ENCODE peak calls at places on chromosomes 4 and X, in six cellular contexts. One of them, this sample, is unnamed.

GRCh38 chrX:69096963-69097362 is 68.3 kb downstream of the PJA1 start:
- DNase-seq in prostate gland: no peak
- DNase-seq in GM12892: no peak
- DNase-seq in GM12891: no peak
- DNase-seq in upper lobe of left lung: no peak
- DNase-seq in endothelial cell of umbilical vein: no peak
- DNase-seq in this sample: no peak

GRCh38 chr4:165394275-165394674 is 15.5 kb downstream of the CPE start:
- DNase-seq in prostate gland: no peak
- DNase-seq in upper lobe of left lung: no peak
- DNase-seq in endothelial cell of umbilical vein: peak
- DNase-seq in GM12891: no peak
- DNase-seq in GM12892: no peak
- DNase-seq in this sample: no peak

GRCh38 chrX:154354516-154354915 is 19.9 kb downstream of the FLNA start:
- DNase-seq in GM12891: no peak
- DNase-seq in GM12892: no peak
- DNase-seq in endothelial cell of umbilical vein: no peak
- DNase-seq in prostate gland: no peak
- DNase-seq in upper lobe of left lung: no peak
- DNase-seq in this sample: no peak

GRCh38 chr4:1171306-1172227 is 816 bp downstream of the SPON2 start:
- DNase-seq in upper lobe of left lung: peak
- DNase-seq in endothelial cell of umbilical vein: no peak
- DNase-seq in prostate gland: no peak
- DNase-seq in GM12892: no peak
- DNase-seq in GM12891: no peak
- DNase-seq in this sample: no peak

GRCh38 chrX:73214366-73215094 is at the start of gene NAP1L2:
- DNase-seq in endothelial cell of umbilical vein: peak
- DNase-seq in GM12891: no peak
- DNase-seq in prostate gland: peak
- DNase-seq in upper lobe of left lung: peak
- DNase-seq in GM12892: no peak
- DNase-seq in this sample: no peak

GRCh38 chrX:39058724-39059123 is 257.5 kb downstream of the MID1IP1 start:
- DNase-seq in prostate gland: no peak
- DNase-seq in endothelial cell of umbilical vein: no peak
- DNase-seq in upper lobe of left lung: no peak
- DNase-seq in GM12891: no peak
- DNase-seq in GM12892: no peak
- DNase-seq in this sample: no peak

GRCh38 chr4:183541081-183542045 is 36.5 kb downstream of the ING2 start:
- DNase-seq in upper lobe of left lung: no peak
- DNase-seq in endothelial cell of umbilical vein: no peak
- DNase-seq in GM12892: no peak
- DNase-seq in prostate gland: no peak
- DNase-seq in GM12891: no peak
- DNase-seq in this sample: no peak

GRCh38 chr4:78168029-78168428 is 110.9 kb downstream of the FRAS1 start:
- DNase-seq in prostate gland: no peak
- DNase-seq in upper lobe of left lung: no peak
- DNase-seq in GM12891: no peak
- DNase-seq in endothelial cell of umbilical vein: no peak
- DNase-seq in GM12892: no peak
- DNase-seq in this sample: no peak

GRCh38 chr4:150976478-150977118 is 38.5 kb downstream of the LRBA start:
- DNase-seq in prostate gland: no peak
- DNase-seq in GM12892: no peak
- DNase-seq in endothelial cell of umbilical vein: no peak
- DNase-seq in GM12891: no peak
- DNase-seq in upper lobe of left lung: no peak
- DNase-seq in this sample: no peak

GRCh38 chr4:177250056-177250696 is 59.5 kb upstream of the NEIL3 start:
- DNase-seq in upper lobe of left lung: peak
- DNase-seq in GM12892: peak
- DNase-seq in endothelial cell of umbilical vein: peak
- DNase-seq in prostate gland: no peak
- DNase-seq in GM12891: peak
- DNase-seq in this sample: peak

GRCh38 chrX:129790146-129790545 is 10.4 kb downstream of the SASH3 start:
- DNase-seq in GM12891: no peak
- DNase-seq in GM12892: no peak
- DNase-seq in prostate gland: no peak
- DNase-seq in endothelial cell of umbilical vein: no peak
- DNase-seq in upper lobe of left lung: no peak
- DNase-seq in this sample: no peak

GRCh38 chrX:129792586-129793291 is 13.0 kb downstream of the SASH3 start:
- DNase-seq in prostate gland: no peak
- DNase-seq in GM12892: no peak
- DNase-seq in endothelial cell of umbilical vein: no peak
- DNase-seq in upper lobe of left lung: no peak
- DNase-seq in GM12891: no peak
- DNase-seq in this sample: no peak

GRCh38 chrX:129791336-129791735 is 11.6 kb downstream of the SASH3 start:
- DNase-seq in GM12891: no peak
- DNase-seq in prostate gland: no peak
- DNase-seq in GM12892: no peak
- DNase-seq in upper lobe of left lung: peak
- DNase-seq in endothelial cell of umbilical vein: no peak
- DNase-seq in this sample: no peak

GRCh38 chrX:129791961-129792570 is 12.3 kb downstream of the SASH3 start:
- DNase-seq in prostate gland: no peak
- DNase-seq in endothelial cell of umbilical vein: no peak
- DNase-seq in GM12892: no peak
- DNase-seq in upper lobe of left lung: no peak
- DNase-seq in GM12891: no peak
- DNase-seq in this sample: no peak

DNA sequence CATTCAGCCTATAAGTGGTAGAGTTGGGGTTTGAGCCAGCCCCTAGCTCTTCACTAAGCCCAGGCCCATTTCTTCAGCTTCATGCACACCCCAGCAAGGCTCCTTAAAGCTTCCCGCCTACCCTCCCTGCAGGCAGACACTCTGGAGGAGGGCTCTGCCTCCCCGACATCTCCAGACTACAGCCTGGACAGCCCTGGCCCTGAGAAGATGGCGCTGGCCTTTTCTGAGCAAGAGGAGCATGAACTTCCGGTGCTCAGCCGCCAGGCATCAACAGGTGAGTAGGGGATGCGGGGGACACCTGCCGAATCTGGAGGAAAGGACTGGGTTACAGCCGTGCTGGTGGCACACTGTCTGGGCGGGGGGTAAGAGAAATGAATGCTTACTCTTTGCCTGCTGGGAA is 11.1 kb downstream of the SASH3 start:
- DNase-seq in upper lobe of left lung: peak
- DNase-seq in endothelial cell of umbilical vein: no peak
- DNase-seq in GM12892: no peak
- DNase-seq in prostate gland: no peak
- DNase-seq in GM12891: no peak
- DNase-seq in this sample: no peak
- TF ChIP-seq POLR2AphosphoS5 in upper lobe of left lung: no peak
- TF ChIP-seq POLR2AphosphoS5 in endothelial cell of umbilical vein: no peak
- TF ChIP-seq POLR2AphosphoS5 in GM12892: no peak
- TF ChIP-seq POLR2AphosphoS5 in prostate gland: no peak
- TF ChIP-seq POLR2AphosphoS5 in GM12891: no peak
- TF ChIP-seq POLR2AphosphoS5 in this sample: no peak

DNA sequence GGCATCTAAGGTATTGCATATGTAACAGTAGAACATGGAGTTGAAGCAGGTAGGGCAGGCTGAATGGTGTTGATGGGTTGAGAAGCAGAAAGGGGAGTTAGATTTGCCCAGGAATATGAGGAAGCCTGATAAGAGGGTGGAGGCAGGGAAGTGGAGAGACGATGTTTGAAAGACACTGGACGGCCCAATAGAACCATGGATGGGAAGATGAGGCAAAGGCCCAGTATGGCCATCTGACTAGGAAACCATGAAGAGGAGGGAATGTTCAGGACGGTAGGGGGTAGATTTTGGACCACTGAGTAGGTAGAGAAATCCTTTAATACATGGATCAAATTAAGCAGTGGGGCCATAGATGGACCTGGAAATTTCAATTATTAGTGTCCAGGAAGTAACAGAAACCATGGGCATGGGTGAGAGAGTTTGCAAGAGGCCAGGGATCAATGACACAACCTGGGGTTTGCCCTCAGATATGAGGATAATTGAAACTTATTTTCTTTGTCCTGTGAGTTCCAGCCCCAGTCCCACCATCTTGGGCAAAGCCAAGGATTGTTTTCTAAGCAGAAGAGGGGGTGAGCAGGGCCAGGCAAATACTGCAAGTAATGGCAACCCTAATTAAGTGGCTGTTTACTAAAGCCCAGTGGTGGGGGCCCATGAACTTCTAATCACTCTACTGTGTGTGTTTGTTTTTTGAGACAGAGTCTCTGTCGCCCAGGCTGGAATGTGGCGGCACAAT is 2.5 kb upstream of the USP11 start:
- DNase-seq in prostate gland: no peak
- DNase-seq in GM12892: no peak
- DNase-seq in endothelial cell of umbilical vein: no peak
- DNase-seq in upper lobe of left lung: no peak
- DNase-seq in GM12891: no peak
- DNase-seq in this sample: no peak
- TF ChIP-seq POLR2AphosphoS5 in prostate gland: no peak
- TF ChIP-seq POLR2AphosphoS5 in GM12892: peak
- TF ChIP-seq POLR2AphosphoS5 in endothelial cell of umbilical vein: no peak
- TF ChIP-seq POLR2AphosphoS5 in upper lobe of left lung: no peak
- TF ChIP-seq POLR2AphosphoS5 in GM12891: peak
- TF ChIP-seq POLR2AphosphoS5 in this sample: no peak

DNA sequence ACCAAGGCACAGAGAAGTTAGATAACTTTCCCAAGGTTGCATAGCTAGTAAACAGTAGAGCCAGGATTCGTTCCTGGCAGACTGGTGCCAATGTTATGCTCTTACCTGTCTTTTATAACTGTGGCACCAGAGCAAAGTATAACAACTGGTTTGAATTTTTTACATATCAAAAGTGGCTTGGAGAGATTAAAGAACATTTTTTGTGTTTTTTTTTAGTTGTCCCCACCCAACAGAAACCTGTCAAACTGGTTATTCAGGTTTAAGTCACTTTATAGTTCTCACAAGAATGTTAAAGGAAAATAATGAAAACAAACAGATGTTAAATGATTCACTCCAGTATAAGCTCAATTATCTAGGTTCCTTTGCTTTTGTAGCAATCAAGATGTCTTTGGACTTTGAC is 15.6 kb upstream of the FAM47E start:
- DNase-seq in prostate gland: no peak
- DNase-seq in GM12891: no peak
- DNase-seq in endothelial cell of umbilical vein: no peak
- DNase-seq in upper lobe of left lung: no peak
- DNase-seq in GM12892: no peak
- DNase-seq in this sample: no peak
- TF ChIP-seq POLR2AphosphoS5 in prostate gland: peak
- TF ChIP-seq POLR2AphosphoS5 in GM12891: no peak
- TF ChIP-seq POLR2AphosphoS5 in endothelial cell of umbilical vein: no peak
- TF ChIP-seq POLR2AphosphoS5 in upper lobe of left lung: no peak
- TF ChIP-seq POLR2AphosphoS5 in GM12892: no peak
- TF ChIP-seq POLR2AphosphoS5 in this sample: no peak

DNA sequence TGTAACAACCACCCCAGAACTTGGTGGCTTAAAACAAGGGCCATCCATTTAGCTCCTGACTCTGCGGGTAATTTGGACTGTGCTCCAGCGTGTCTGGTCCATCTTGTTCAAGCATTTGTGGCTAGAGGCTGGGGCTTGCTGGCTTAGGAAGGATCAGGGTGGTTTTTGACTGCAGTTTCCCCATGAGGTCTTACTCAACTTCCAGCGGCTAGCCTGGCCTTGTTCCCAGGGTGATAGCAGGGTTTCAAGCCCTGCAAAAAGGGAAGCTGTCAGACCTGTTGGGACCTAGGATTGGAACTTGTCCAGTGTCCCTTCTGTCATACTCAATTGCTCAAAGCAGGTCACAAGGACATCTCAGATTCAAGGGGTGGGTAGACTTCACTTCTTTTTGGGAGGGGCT is 205.9 kb downstream of the STIM2 start:
- DNase-seq in prostate gland: peak
- DNase-seq in GM12891: no peak
- DNase-seq in GM12892: no peak
- DNase-seq in endothelial cell of umbilical vein: no peak
- DNase-seq in upper lobe of left lung: peak
- DNase-seq in this sample: no peak
- TF ChIP-seq POLR2AphosphoS5 in prostate gland: peak
- TF ChIP-seq POLR2AphosphoS5 in GM12891: no peak
- TF ChIP-seq POLR2AphosphoS5 in GM12892: no peak
- TF ChIP-seq POLR2AphosphoS5 in endothelial cell of umbilical vein: no peak
- TF ChIP-seq POLR2AphosphoS5 in upper lobe of left lung: no peak
- TF ChIP-seq POLR2AphosphoS5 in this sample: no peak

DNA sequence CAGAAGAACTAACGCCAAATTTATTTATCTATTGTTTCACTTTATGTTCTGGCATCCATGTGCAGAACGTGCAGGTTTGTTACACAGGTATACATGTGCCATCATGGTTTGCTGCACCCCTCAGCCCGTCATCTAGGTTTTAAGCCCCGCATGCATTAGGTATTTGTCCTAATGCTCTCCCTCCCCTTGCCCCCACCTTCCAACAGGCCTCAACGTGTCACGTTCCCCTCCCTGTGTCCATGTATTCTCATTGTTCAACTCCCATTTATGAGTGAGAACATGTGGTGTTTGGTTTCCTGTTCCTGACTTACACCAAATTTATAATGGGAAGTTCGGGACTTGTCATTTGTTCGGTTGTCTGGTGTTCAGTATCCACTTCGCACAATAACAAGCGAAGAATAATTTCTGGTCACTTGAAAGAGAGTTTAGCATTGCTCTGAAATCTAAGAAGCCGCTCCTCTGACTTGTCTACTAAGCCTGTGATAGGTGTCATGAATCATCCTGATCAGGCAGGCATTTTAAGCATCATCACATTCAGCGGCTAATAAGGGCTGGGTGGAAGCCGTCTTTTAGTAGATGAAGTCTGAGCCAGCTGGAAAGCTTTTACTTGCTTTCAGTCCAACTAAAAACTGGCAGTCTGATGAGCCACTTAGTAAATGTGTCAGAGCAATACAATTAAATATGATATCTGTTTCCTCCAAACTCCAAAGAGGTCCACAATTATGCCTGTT is 1065.7 kb upstream of the PABPC4L start:
- DNase-seq in upper lobe of left lung: no peak
- DNase-seq in prostate gland: no peak
- DNase-seq in endothelial cell of umbilical vein: no peak
- DNase-seq in GM12891: no peak
- DNase-seq in GM12892: no peak
- DNase-seq in this sample: no peak
- TF ChIP-seq POLR2AphosphoS5 in upper lobe of left lung: no peak
- TF ChIP-seq POLR2AphosphoS5 in prostate gland: no peak
- TF ChIP-seq POLR2AphosphoS5 in endothelial cell of umbilical vein: no peak
- TF ChIP-seq POLR2AphosphoS5 in GM12891: no peak
- TF ChIP-seq POLR2AphosphoS5 in GM12892: no peak
- TF ChIP-seq POLR2AphosphoS5 in this sample: no peak